ENCODE peak calls at places on chromosomes 6 and 20, in nine cellular contexts. G is left lung, W is pancreas, Q is DND-41, K is IMR-90, M is Panc1, L is lower lobe of right lung, D is GM23338, H is heart left ventricle. I is an unnamed sample. For H3K36me3, the result is how much of the 10 kb centered on the place peaks cover.

GRCh38 chr6:72561629-72562028 is 60.2 kb upstream of the KCNQ5 start:
- ATAC-seq in H (no peak), Q (no peak), M (no peak), D (peak), W (peak), L (no peak), G (no peak), K (no peak), I (no peak)

GRCh38 chr20:33826270-33826897 is 15.2 kb downstream of the CHMP4B start:
- ATAC-seq in W (peak), L (peak), D (peak), G (peak), K (no peak), Q (no peak), M (no peak), H (no peak), I (no peak)

GRCh38 chr20:62688855-62689460 is 19.7 kb upstream of the NTSR1 start:
- ATAC-seq in M (peak), G (no peak), L (no peak), W (no peak), Q (no peak), H (no peak), D (peak), K (peak), I (no peak)

GRCh38 chr20:60101894-60102281 is 143.7 kb downstream of the CDH26 start:
- ATAC-seq in W (no peak), H (no peak), Q (no peak), L (peak), G (peak), M (no peak), D (no peak), K (no peak), I (no peak)

GRCh38 chr6:150600003-150600301 is 267 bp downstream of the PLEKHG1 start:
- ATAC-seq in Q (no peak), G (peak), D (peak), H (no peak), M (peak), K (peak), L (peak), W (no peak), I (peak)

GRCh38 chr6:150115769-150116168 is 27.1 kb upstream of the PPP1R14C start:
- ATAC-seq in W (no peak), D (no peak), G (no peak), Q (no peak), K (no peak), L (peak), H (no peak), M (no peak), I (no peak)

GRCh38 chr6:78131521-78131920 is 478.7 kb downstream of the MEI4 start:
- ATAC-seq in H (no peak), M (no peak), L (no peak), D (no peak), K (no peak), G (no peak), W (no peak), Q (no peak), I (no peak)

GRCh38 chr6:111573892-111574800 is 31.5 kb downstream of the TRAF3IP2 start:
- ATAC-seq in K (peak), Q (no peak), H (peak), D (no peak), W (peak), G (peak), M (peak), L (peak), I (peak)

GRCh38 chr20:23123886-23124285 is 37.8 kb upstream of the CD93 start:
- ATAC-seq in W (no peak), G (no peak), D (no peak), M (no peak), K (no peak), L (no peak), H (no peak), Q (no peak), I (no peak)

GRCh38 chr6:48061630-48062029 is 49.4 kb downstream of the PTCHD4 start:
- ATAC-seq in H (no peak), Q (no peak), M (no peak), L (no peak), D (no peak), G (peak), K (peak), W (no peak), I (no peak)

GRCh38 chr20:11995750-11996567 is 78.3 kb downstream of the BTBD3 start:
- ATAC-seq in Q (no peak), H (peak), L (no peak), K (no peak), W (no peak), D (no peak), M (no peak), G (no peak), I (no peak)

GRCh38 chr6:137852346-137852745 is 14.7 kb upstream of the TNFAIP3 start:
- ATAC-seq in M (no peak), G (no peak), K (no peak), H (no peak), W (no peak), L (no peak), D (no peak), Q (no peak), I (no peak)

GRCh38 chr6:37513155-37513554 is 13.5 kb upstream of the CCDC167 start:
- ATAC-seq in H (no peak), W (no peak), M (no peak), D (peak), G (no peak), Q (no peak), L (no peak), K (no peak), I (no peak)

GRCh38 chr6:2133718-2134310 is 111.6 kb downstream of the GMDS start:
- ATAC-seq in H (no peak), M (no peak), D (no peak), G (no peak), Q (no peak), W (no peak), K (no peak), L (no peak), I (no peak)

GRCh38 chr6:52881996-52882841 is 27.3 kb downstream of the GSTA3 start:
- ATAC-seq in D (peak), M (peak), Q (peak), L (peak), W (peak), H (peak), K (peak), G (peak), I (peak)

GRCh38 chr6:1389791-1390070 is 355 bp downstream of the FOXF2 start:
- ATAC-seq in M (peak), Q (no peak), D (no peak), W (no peak), H (no peak), G (no peak), K (peak), L (no peak), I (no peak)

GRCh38 chr6:98824163-98824906 is 10.0 kb upstream of the POU3F2 start:
- ATAC-seq in G (peak), Q (no peak), D (peak), K (no peak), M (peak), W (peak), H (no peak), L (peak), I (no peak)

GRCh38 chr6:11434565-11435326 is 102.8 kb upstream of the TMEM170B start:
- ATAC-seq in W (peak), L (peak), H (no peak), G (peak), M (peak), D (no peak), Q (no peak), K (peak), I (peak)

GRCh38 chr20:20017852-20018245 is 687 bp downstream of the NAA20 start:
- ATAC-seq in H (no peak), D (no peak), M (no peak), Q (peak), G (peak), K (no peak), L (peak), W (peak), I (no peak)

GRCh38 chr20:44884907-44885391 is 556 bp upstream of the YWHAB start:
- ATAC-seq in W (no peak), M (peak), D (peak), H (peak), G (peak), Q (peak), L (no peak), K (no peak), I (no peak)

GRCh38 chr6:11222385-11223277 is 9.8 kb downstream of the NEDD9 start:
- ATAC-seq in G (no peak), L (no peak), D (no peak), Q (peak), H (no peak), K (no peak), M (no peak), W (no peak), I (no peak)

GRCh38 chr6:52787917-52788316 is 15.7 kb downstream of the GSTA1 start:
- ATAC-seq in G (no peak), L (no peak), Q (no peak), K (no peak), D (no peak), W (peak), H (no peak), M (no peak), I (no peak)

GRCh38 chr6:16723833-16724232 is 37.4 kb downstream of the ATXN1 start:
- ATAC-seq in K (peak), G (peak), H (peak), L (peak), Q (no peak), M (peak), D (peak), W (peak), I (peak)

GRCh38 chr20:44894959-44895358 is 9.5 kb downstream of the YWHAB start:
- ATAC-seq in D (no peak), Q (no peak), L (no peak), K (no peak), M (no peak), W (no peak), G (no peak), H (no peak), I (no peak)

GRCh38 chr6:167678102-167679101 is 148.3 kb upstream of the AFDN start:
- ATAC-seq in G (peak), K (no peak), L (peak), Q (no peak), H (peak), M (peak), W (peak), D (peak), I (peak)

GRCh38 chr6:155417454-155417853 is 38.2 kb downstream of the NOX3 start:
- ATAC-seq in D (no peak), Q (no peak), L (peak), G (peak), M (no peak), K (peak), W (no peak), H (no peak), I (no peak)

GRCh38 chr6:41443616-41444525 is 102.3 kb upstream of the FOXP4 start:
- ATAC-seq in W (peak), Q (no peak), L (peak), G (peak), M (no peak), D (peak), H (peak), K (peak), I (peak)

DNA sequence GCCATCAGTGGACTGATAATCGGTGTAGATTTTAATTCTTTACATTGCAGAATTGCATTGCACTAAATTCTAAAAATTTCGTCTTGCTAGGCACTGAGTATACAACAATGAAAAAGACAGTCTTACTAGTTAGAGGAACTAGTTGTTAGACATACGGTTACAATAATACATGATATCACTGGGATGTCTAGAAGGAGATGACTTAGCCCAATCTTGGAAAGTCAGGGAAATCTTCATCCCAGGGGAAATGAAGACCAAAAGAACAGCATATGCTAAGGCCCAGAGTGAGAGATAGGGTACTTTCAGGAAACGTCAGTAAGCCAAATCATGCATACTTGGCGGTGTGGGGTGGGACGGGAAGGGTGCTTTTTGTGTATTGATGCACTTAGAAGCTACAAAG is 891 bp downstream of the CEP57L1 start:
- ATAC-seq in G (no peak), D (no peak), K (no peak), M (no peak), Q (no peak), L (no peak), W (no peak), H (no peak), I (no peak)
- H3K4me3 ChIP-seq in G (peak), D (peak), K (peak), M (peak), Q (peak), L (peak), W (peak), H (no peak), I (peak)

GRCh38 chr6:166483556-166484250 is 101.0 kb upstream of the MPC1 start:
- ATAC-seq in G (no peak), W (no peak), Q (no peak), M (no peak), K (no peak), D (no peak), L (no peak), H (no peak), I (no peak)

GRCh38 chr6:166483026-166483425 is 100.3 kb upstream of the MPC1 start:
- ATAC-seq in D (no peak), K (no peak), G (no peak), Q (no peak), M (no peak), W (no peak), H (no peak), L (no peak), I (no peak)

GRCh38 chr6:166485651-166486535 is 100.6 kb downstream of the RAMACL start:
- ATAC-seq in K (no peak), G (no peak), L (no peak), M (no peak), W (no peak), H (peak), D (no peak), Q (no peak), I (no peak)

GRCh38 chr6:166486536-166486880 is 100.0 kb downstream of the RAMACL start:
- ATAC-seq in W (no peak), H (no peak), L (no peak), K (no peak), M (no peak), D (no peak), Q (no peak), G (no peak), I (no peak)

DNA sequence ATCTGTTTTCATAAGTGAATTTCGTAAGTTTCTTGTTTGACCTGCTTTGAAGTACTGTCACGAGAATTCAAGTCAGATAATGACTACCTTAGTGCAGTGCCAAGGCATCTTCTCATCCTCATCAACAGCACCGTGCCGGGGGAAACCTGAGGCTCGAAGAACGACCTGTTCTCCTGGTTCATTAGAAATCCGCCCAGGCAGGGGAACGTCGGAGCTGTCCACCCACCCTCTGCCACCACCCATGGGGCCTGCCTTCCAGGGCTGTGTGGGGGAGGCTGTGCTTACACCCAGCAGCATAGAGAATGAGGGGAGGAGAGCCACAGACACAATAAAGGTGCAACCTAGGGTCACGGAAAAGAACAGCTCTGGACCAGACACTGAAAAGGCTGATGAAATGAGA is 101.6 kb downstream of the RAMACL start:
- ATAC-seq in H (no peak), G (no peak), L (no peak), K (no peak), M (no peak), D (no peak), Q (no peak), W (no peak), I (no peak)
- H3K36me3 ChIP-seq in H (half or more), G (under half), L (half or more), K (half or more), M (under half), D (under half), Q (under half), W (under half), I (half or more)

DNA sequence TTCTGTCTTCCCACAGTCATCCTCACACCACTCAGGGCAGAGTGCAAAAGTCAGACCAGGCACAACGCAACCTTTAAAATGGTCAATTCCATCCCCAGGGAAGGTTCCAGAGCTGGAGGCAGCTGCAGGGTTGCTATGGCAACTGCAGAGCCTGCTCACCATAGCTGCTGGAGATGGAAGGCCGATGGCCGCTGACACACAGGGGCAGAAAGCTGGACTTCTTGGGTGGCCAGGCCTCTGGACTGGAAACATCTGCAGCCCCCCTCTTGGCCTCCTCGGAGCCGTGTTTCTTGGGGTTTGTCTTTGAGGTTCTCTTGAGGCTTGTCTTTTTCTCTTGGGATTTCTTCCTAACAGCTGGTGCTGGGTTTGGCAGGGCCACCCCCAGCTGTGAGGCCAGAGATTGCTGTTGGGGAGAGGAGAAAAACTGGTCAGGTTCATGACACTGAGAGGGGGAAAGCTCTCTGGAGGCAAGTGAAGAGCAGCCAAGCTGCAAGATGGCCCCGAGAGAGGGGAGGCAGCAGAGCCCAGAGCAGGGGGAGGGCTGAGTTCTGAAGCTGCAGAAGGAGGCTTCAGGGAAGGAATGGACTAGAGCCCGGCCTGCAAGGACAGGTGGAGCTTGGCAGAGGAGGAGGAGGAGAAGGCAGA is 10.2 kb downstream of the BNIP5 start:
- ATAC-seq in H (peak), W (peak), L (peak), Q (no peak), G (peak), K (peak), M (no peak), D (no peak), I (no peak)
- TF ChIP-seq CTCF in H (no peak), W (no peak), L (no peak), Q (no peak), G (no peak), K (no peak), M (no peak), D (no peak), I (no peak)

GRCh38 chr20:35742741-35743523 is 872 bp upstream of the RBM39 start:
- ATAC-seq in K (no peak), Q (no peak), H (no peak), D (peak), M (no peak), W (peak), L (peak), G (peak), I (no peak)

GRCh38 chr20:35738410-35739179 is 3.5 kb downstream of the RBM39 start:
- ATAC-seq in K (no peak), H (no peak), Q (no peak), G (no peak), D (no peak), M (no peak), L (no peak), W (no peak), I (no peak)

GRCh38 chr20:35739294-35740163 is 2.5 kb downstream of the RBM39 start:
- ATAC-seq in W (no peak), M (no peak), L (no peak), G (no peak), K (no peak), H (no peak), Q (no peak), D (no peak), I (no peak)

GRCh38 chr20:35741892-35742740 is at the start of gene RBM39:
- ATAC-seq in D (peak), G (peak), M (peak), W (peak), K (peak), Q (peak), H (peak), L (peak), I (peak)

GRCh38 chr20:35743693-35744491 is 1.8 kb upstream of the RBM39 start:
- ATAC-seq in G (no peak), H (no peak), K (no peak), Q (no peak), W (no peak), D (no peak), M (no peak), L (no peak), I (no peak)
- H3K4me3 ChIP-seq in G (peak), H (no peak), K (no peak), Q (no peak), W (no peak), D (peak), M (peak), L (peak), I (no peak)

DNA sequence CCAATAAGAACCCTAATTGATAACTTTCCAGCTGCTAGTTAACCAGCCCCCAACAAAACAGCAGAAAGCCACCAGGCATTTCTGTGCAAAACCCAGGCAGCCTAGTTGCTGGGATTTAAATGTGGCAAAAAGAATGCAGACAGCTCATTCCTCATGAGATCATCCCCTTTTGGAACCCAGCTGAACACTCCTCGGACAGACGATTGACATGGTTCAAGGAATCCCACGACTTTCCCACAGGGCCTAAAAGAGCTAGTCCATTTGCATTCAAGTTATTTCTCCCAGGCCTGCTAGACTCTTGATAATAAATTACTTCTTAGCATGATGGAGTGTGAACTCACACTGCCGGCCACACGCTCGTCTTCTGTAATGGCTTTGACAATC is 24.0 kb downstream of the JAG1 start:
- ATAC-seq in G (no peak), W (no peak), K (no peak), L (no peak), Q (no peak), H (no peak), D (no peak), M (no peak), I (no peak)
- H3K36me3 ChIP-seq in G (under half), W (under half), K (half or more), L (half or more), Q (under half), H (half or more), D (under half), M (under half), I (under half)

GRCh38 chr6:117711369-117711768 is 36.1 kb downstream of the NUS1 start:
- ATAC-seq in D (peak), Q (peak), W (no peak), M (no peak), K (no peak), L (no peak), H (no peak), G (no peak), I (no peak)
- TF ChIP-seq CTCF in D (peak), Q (peak), W (no peak), M (peak), K (no peak), L (no peak), H (no peak), G (no peak), I (no peak)

DNA sequence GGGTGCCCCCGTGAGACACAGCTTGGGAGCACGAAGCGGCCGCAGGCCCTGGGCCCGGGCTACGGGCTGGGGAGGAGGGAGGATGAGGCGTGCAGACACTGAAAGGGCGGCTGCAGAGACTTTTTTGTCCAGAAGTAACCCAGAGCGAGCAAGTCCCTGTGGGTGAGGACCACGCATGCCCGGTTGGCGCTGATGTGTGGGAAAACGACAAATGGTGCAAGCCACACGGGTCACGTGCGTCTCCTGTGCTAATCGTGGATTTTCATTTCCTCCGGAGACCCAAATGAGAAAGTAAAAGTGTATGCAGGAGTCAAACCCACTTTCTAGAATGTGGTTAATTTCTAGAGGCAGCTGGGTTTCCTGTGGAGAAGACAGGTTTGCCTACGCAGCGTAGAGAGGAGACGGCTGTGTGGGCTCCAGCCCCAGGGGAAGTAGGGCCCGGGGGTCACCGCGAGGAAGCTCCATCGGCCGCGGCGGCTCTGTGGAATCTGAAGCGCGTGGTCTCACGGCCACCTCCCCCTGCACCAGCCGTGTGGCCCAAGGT is 19.0 kb downstream of the DLL1 start:
- ATAC-seq in M (no peak), Q (peak), H (no peak), K (no peak), D (no peak), W (peak), G (peak), L (peak), I (peak)
- H3K4me3 ChIP-seq in M (no peak), Q (peak), H (no peak), K (no peak), D (no peak), W (peak), G (peak), L (peak), I (no peak)

I was measured in gastroesophageal sphincter.